ENCODE peak calls at places on chromosomes 7 and 10, in four cellular contexts. One of them, this sample, is unnamed.

GRCh38 chr7:35248576-35249536 is 5.0 kb downstream of the TBX20 start:
- DNase-seq in ovary: no peak
- DNase-seq in dorsolateral prefrontal cortex: no peak
- DNase-seq in upper lobe of right lung: no peak
- DNase-seq in this sample: no peak

GRCh38 chr10:78814430-78814806 is 254.3 kb upstream of the ZMIZ1 start:
- DNase-seq in ovary: no peak
- DNase-seq in dorsolateral prefrontal cortex: no peak
- DNase-seq in upper lobe of right lung: no peak
- DNase-seq in this sample: no peak

GRCh38 chr10:132394936-132395703 is 1.9 kb upstream of the PWWP2B start:
- DNase-seq in ovary: peak; percentile 37
- DNase-seq in dorsolateral prefrontal cortex: no peak
- DNase-seq in upper lobe of right lung: no peak
- DNase-seq in this sample: no peak

GRCh38 chr10:114389429-114389828 is 14.9 kb downstream of the AFAP1L2 start:
- DNase-seq in ovary: no peak
- DNase-seq in dorsolateral prefrontal cortex: no peak
- DNase-seq in upper lobe of right lung: no peak
- DNase-seq in this sample: peak; percentile 77

GRCh38 chr7:135670179-135670578 is 7.9 kb downstream of the STMP1 start:
- DNase-seq in ovary: no peak
- DNase-seq in dorsolateral prefrontal cortex: no peak
- DNase-seq in upper lobe of right lung: no peak
- DNase-seq in this sample: no peak

GRCh38 chr10:23818484-23818883 is 379.6 kb downstream of the OTUD1 start:
- DNase-seq in ovary: no peak
- DNase-seq in dorsolateral prefrontal cortex: no peak
- DNase-seq in upper lobe of right lung: no peak
- DNase-seq in this sample: no peak

GRCh38 chr7:130829415-130829814 is 95.4 kb upstream of the KLF14 start:
- DNase-seq in ovary: no peak
- DNase-seq in dorsolateral prefrontal cortex: no peak
- DNase-seq in upper lobe of right lung: no peak
- DNase-seq in this sample: no peak

GRCh38 chr7:4215176-4215720 is 466.8 kb upstream of the FOXK1 start:
- DNase-seq in ovary: no peak
- DNase-seq in dorsolateral prefrontal cortex: no peak
- DNase-seq in upper lobe of right lung: no peak
- DNase-seq in this sample: no peak

GRCh38 chr10:128278362-128278761 is 152.1 kb upstream of the MKI67 start:
- DNase-seq in ovary: no peak
- DNase-seq in dorsolateral prefrontal cortex: no peak
- DNase-seq in upper lobe of right lung: no peak
- DNase-seq in this sample: no peak

GRCh38 chr10:130660266-130660665 is 524.1 kb downstream of the GLRX3 start:
- DNase-seq in ovary: no peak
- DNase-seq in dorsolateral prefrontal cortex: no peak
- DNase-seq in upper lobe of right lung: no peak
- DNase-seq in this sample: no peak

GRCh38 chr10:77104459-77104980 is 533.1 kb downstream of the KCNMA1 start:
- DNase-seq in ovary: peak; percentile 33
- DNase-seq in dorsolateral prefrontal cortex: no peak
- DNase-seq in upper lobe of right lung: no peak
- DNase-seq in this sample: peak; percentile 71

GRCh38 chr10:73106301-73106700 is 4.0 kb upstream of the NUDT13 start:
- DNase-seq in ovary: no peak
- DNase-seq in dorsolateral prefrontal cortex: no peak
- DNase-seq in upper lobe of right lung: no peak
- DNase-seq in this sample: no peak

GRCh38 chr7:979886-980571 is 3.0 kb upstream of the CYP2W1 start:
- DNase-seq in ovary: no peak
- DNase-seq in dorsolateral prefrontal cortex: no peak
- DNase-seq in upper lobe of right lung: no peak
- DNase-seq in this sample: no peak

GRCh38 chr10:1544929-1545328 is 192.4 kb downstream of the ADARB2 start:
- DNase-seq in ovary: no peak
- DNase-seq in dorsolateral prefrontal cortex: peak; percentile 30
- DNase-seq in upper lobe of right lung: no peak
- DNase-seq in this sample: no peak

GRCh38 chr7:57203161-57203791 is 71.0 kb upstream of the ZNF479 start:
- DNase-seq in ovary: peak; percentile 36
- DNase-seq in dorsolateral prefrontal cortex: no peak
- DNase-seq in upper lobe of right lung: peak; percentile 45
- DNase-seq in this sample: no peak

GRCh38 chr10:29480281-29480954 is 154.4 kb downstream of the SVIL start:
- DNase-seq in ovary: no peak
- DNase-seq in dorsolateral prefrontal cortex: no peak
- DNase-seq in upper lobe of right lung: no peak
- DNase-seq in this sample: no peak

GRCh38 chr10:29486466-29486865 is 148.3 kb downstream of the SVIL start:
- DNase-seq in ovary: no peak
- DNase-seq in dorsolateral prefrontal cortex: no peak
- DNase-seq in upper lobe of right lung: no peak
- DNase-seq in this sample: no peak

GRCh38 chr10:29479081-29479917 is 155.5 kb downstream of the SVIL start:
- DNase-seq in ovary: no peak
- DNase-seq in dorsolateral prefrontal cortex: no peak
- DNase-seq in upper lobe of right lung: no peak
- DNase-seq in this sample: no peak

GRCh38 chr10:29482591-29483421 is 152.0 kb downstream of the SVIL start:
- DNase-seq in ovary: no peak
- DNase-seq in dorsolateral prefrontal cortex: peak; percentile 51
- DNase-seq in upper lobe of right lung: no peak
- DNase-seq in this sample: no peak

DNA sequence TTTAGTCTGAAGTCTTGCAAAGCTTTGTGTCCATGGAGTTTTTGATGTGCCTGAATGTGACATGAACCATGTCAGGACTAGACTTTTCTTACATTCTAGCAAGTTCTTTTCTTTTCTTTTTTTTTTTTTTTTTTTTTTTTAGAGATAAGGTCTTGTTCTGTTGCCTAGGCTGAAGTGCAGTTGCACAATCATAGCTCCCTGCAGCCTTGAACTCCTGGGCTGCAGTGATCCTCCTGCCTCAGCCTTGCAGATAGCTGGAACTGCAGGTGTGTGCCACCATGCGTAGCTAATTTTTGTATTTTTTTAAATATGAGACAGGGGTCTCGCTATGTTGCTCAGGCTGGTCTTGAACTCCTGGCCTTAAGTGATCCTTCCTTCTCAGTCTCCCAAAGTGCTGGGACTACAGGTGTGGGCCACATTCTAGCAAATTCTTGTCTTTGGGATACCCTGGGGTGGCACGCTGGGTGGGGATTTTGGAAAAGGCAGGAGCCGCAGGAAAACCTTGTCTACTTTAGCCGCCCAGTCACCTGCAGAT is 152.8 kb downstream of the SVIL start:
- DNase-seq in ovary: no peak
- DNase-seq in dorsolateral prefrontal cortex: no peak
- DNase-seq in upper lobe of right lung: no peak
- DNase-seq in this sample: no peak
- H3K27ac ChIP-seq in ovary: peak overlapping the region; percentile 75
- H3K27ac ChIP-seq in dorsolateral prefrontal cortex: no peak overlapping the region
- H3K27ac ChIP-seq in upper lobe of right lung: no peak overlapping the region
- H3K27ac ChIP-seq in this sample: no peak overlapping the region

GRCh38 chr10:116324951-116325635 is 845 bp downstream of the CCDC172 start:
- DNase-seq in ovary: no peak
- DNase-seq in dorsolateral prefrontal cortex: no peak
- DNase-seq in upper lobe of right lung: no peak
- DNase-seq in this sample: no peak

GRCh38 chr10:116325987-116326386 is 1.7 kb downstream of the CCDC172 start:
- DNase-seq in ovary: no peak
- DNase-seq in dorsolateral prefrontal cortex: no peak
- DNase-seq in upper lobe of right lung: no peak
- DNase-seq in this sample: no peak

GRCh38 chr10:116329153-116329552 is 4.9 kb downstream of the CCDC172 start:
- DNase-seq in ovary: no peak
- DNase-seq in dorsolateral prefrontal cortex: no peak
- DNase-seq in upper lobe of right lung: no peak
- DNase-seq in this sample: no peak

DNA sequence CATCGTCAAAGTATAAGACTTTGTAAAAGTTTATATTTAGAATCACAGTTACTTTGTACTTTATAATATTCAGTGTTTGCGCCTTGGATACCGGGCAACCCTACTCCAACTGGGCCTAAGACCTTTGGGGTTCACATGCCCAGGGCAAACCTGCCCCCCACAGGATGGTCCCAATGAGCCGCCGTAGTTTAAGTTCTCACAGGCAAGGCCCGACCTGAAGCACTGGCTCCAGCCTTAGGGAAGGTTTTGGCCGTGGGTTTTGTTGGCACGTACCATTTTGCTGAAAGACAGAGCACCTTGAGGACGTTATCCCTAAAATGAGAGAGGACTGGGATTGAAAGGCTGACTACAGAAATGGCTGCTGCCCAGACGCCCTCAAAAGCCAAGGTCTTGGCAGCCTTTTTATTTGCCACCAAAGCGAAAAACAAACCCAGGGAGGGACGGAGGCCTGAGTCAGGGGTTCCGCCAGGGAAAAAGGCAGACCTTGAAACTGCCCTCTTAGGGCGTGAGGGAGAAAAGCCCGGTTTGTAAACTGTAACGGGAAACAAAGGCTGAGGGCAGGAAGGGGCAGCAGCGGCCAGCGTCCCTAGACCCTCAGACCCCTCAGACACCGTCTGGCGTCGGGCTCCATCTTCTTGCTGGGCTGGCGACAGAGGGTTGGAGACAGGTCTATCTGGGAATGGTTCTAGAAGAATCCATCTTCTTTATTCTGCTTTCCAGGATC is at the start of gene CCDC172:
- DNase-seq in ovary: no peak
- DNase-seq in dorsolateral prefrontal cortex: no peak
- DNase-seq in upper lobe of right lung: no peak
- DNase-seq in this sample: no peak
- H3K4me3 ChIP-seq in ovary: no peak within 1 kb of the TSS
- H3K4me3 ChIP-seq in dorsolateral prefrontal cortex: no peak within 1 kb of the TSS
- H3K4me3 ChIP-seq in upper lobe of right lung: no peak within 1 kb of the TSS
- H3K4me3 ChIP-seq in this sample: no peak within 1 kb of the TSS

GRCh38 chr7:44678096-44678467 is 70.6 kb upstream of the ZMIZ2 start:
- DNase-seq in ovary: no peak
- DNase-seq in dorsolateral prefrontal cortex: no peak
- DNase-seq in upper lobe of right lung: no peak
- DNase-seq in this sample: no peak
- H3K27ac ChIP-seq in ovary: no peak overlapping the region
- H3K27ac ChIP-seq in dorsolateral prefrontal cortex: no peak overlapping the region
- H3K27ac ChIP-seq in upper lobe of right lung: peak overlapping the region; percentile 37
- H3K27ac ChIP-seq in this sample: peak overlapping the region; percentile 57

GRCh38 chr10:104735469-104735868 is 94.4 kb downstream of the SORCS3 start:
- DNase-seq in ovary: no peak
- DNase-seq in dorsolateral prefrontal cortex: no peak
- DNase-seq in upper lobe of right lung: no peak
- DNase-seq in this sample: no peak
- H3K4me3 ChIP-seq in ovary: no peak overlapping the region
- H3K4me3 ChIP-seq in dorsolateral prefrontal cortex: no peak overlapping the region
- H3K4me3 ChIP-seq in upper lobe of right lung: no peak overlapping the region
- H3K4me3 ChIP-seq in this sample: no peak overlapping the region

DNA sequence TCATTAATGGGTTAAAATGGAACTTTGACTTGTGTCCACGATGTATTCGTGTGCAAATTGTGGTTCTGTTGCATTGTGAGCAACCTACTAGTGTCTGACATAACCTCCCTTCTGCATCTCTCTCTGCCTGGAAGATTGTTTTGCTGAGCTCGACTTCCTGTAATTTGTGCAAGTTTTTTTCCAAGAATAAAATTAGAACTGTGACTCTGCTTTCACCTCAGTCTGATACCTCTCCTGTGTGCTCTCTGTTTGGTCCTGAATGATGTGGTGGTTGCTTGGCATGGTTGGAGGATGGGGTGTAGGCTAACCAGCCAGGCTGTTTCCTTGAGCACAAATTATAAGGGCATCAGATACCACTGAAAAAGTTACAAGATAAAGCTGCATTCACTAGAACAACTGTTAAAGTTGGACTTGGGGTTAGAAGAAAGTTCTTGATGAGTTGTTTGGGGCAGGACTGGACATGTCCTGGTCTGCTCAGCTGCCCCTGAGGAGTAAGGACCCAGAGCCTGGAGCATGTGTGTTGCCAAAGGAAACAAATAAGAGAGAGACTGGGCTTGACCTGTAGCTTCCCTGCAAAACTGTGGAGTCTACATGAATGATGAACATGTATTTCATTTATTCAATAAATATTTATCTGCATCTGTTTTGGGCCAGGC is 1.9 kb upstream of the VOPP1 start:
- DNase-seq in ovary: no peak
- DNase-seq in dorsolateral prefrontal cortex: no peak
- DNase-seq in upper lobe of right lung: no peak
- DNase-seq in this sample: no peak
- H3K27ac ChIP-seq in ovary: no peak overlapping the region
- H3K27ac ChIP-seq in dorsolateral prefrontal cortex: no peak overlapping the region
- H3K27ac ChIP-seq in upper lobe of right lung: no peak overlapping the region
- H3K27ac ChIP-seq in this sample: no peak overlapping the region

DNA sequence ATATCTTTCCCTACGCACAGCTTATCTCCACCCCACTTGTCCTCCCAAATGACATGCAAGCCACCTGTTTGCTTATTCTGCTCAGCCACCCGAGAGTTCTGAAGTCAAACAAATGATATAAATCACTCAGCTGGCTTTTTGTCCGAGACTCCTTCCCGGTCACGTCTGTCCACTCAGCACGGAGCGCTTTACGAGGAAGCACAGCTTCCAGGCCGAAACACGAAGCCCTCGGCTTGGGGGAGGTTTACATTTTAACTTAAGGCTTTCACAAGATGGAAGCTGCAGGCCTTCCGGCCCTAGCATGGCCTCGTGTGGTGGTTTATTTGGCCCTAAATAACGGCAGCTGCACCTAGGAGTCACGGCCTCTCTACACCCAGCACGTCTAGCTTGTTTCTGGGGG is 60.1 kb upstream of the GNA12 start:
- DNase-seq in ovary: no peak
- DNase-seq in dorsolateral prefrontal cortex: no peak
- DNase-seq in upper lobe of right lung: no peak
- DNase-seq in this sample: no peak
- H3K4me3 ChIP-seq in ovary: no peak overlapping the region
- H3K4me3 ChIP-seq in dorsolateral prefrontal cortex: no peak overlapping the region
- H3K4me3 ChIP-seq in upper lobe of right lung: no peak overlapping the region
- H3K4me3 ChIP-seq in this sample: no peak overlapping the region

GRCh38 chr10:30435068-30435422 is 1.1 kb downstream of the MAP3K8 start:
- DNase-seq in ovary: no peak
- DNase-seq in dorsolateral prefrontal cortex: no peak
- DNase-seq in upper lobe of right lung: peak; percentile 68
- DNase-seq in this sample: peak; percentile 69

GRCh38 chr10:30436688-30437038 is 2.7 kb downstream of the MAP3K8 start:
- DNase-seq in ovary: no peak
- DNase-seq in dorsolateral prefrontal cortex: no peak
- DNase-seq in upper lobe of right lung: no peak
- DNase-seq in this sample: no peak

GRCh38 chr10:30438016-30438850 is 4.2 kb downstream of the MAP3K8 start:
- DNase-seq in ovary: no peak
- DNase-seq in dorsolateral prefrontal cortex: no peak
- DNase-seq in upper lobe of right lung: no peak
- DNase-seq in this sample: no peak

GRCh38 chr10:30436200-30436599 is 2.2 kb downstream of the MAP3K8 start:
- DNase-seq in ovary: no peak
- DNase-seq in dorsolateral prefrontal cortex: no peak
- DNase-seq in upper lobe of right lung: no peak
- DNase-seq in this sample: no peak

GRCh38 chr10:30437039-30437781 is 3.2 kb downstream of the MAP3K8 start:
- DNase-seq in ovary: no peak
- DNase-seq in dorsolateral prefrontal cortex: no peak
- DNase-seq in upper lobe of right lung: no peak
- DNase-seq in this sample: no peak
- H3K27ac ChIP-seq in ovary: peak overlapping the region; percentile 21
- H3K27ac ChIP-seq in dorsolateral prefrontal cortex: peak overlapping the region; percentile 7
- H3K27ac ChIP-seq in upper lobe of right lung: peak overlapping the region; percentile 99
- H3K27ac ChIP-seq in this sample: peak overlapping the region; percentile 99